ENCODE peak calls at places on chromosomes 4 and X, in ten cellular contexts. One of them, this sample, is unnamed.

GRCh38 chr4:129545599-129546278 is 449.8 kb downstream of the C4orf33 start:
- DNase-seq in A549: peak; percentile 70
- DNase-seq in sigmoid colon: peak; percentile 91
- DNase-seq in stomach: peak; percentile 26
- DNase-seq in suprapubic skin: no peak
- DNase-seq in transverse colon: peak; percentile 31
- DNase-seq in HepG2: peak; percentile 3
- DNase-seq in upper lobe of left lung: no peak
- DNase-seq in H1: no peak
- DNase-seq in tibial nerve: peak; percentile 18
- DNase-seq in this sample: peak; percentile 22

GRCh38 chr4:147626903-147627302 is 9.7 kb downstream of the TMEM184C start:
- DNase-seq in transverse colon: no peak
- DNase-seq in H1: no peak
- DNase-seq in stomach: no peak
- DNase-seq in tibial nerve: no peak
- DNase-seq in suprapubic skin: no peak
- DNase-seq in sigmoid colon: no peak
- DNase-seq in upper lobe of left lung: no peak
- DNase-seq in A549: no peak
- DNase-seq in HepG2: no peak
- DNase-seq in this sample: no peak

GRCh38 chrX:133600536-133600935 is 185.2 kb upstream of the GPC4 start:
- DNase-seq in upper lobe of left lung: no peak
- DNase-seq in tibial nerve: no peak
- DNase-seq in sigmoid colon: no peak
- DNase-seq in H1: no peak
- DNase-seq in suprapubic skin: no peak
- DNase-seq in HepG2: no peak
- DNase-seq in A549: no peak
- DNase-seq in stomach: no peak
- DNase-seq in transverse colon: no peak
- DNase-seq in this sample: no peak

GRCh38 chrX:103573205-103573604 is 12.1 kb upstream of the TCEAL4 start:
- DNase-seq in H1: no peak
- DNase-seq in stomach: no peak
- DNase-seq in A549: no peak
- DNase-seq in suprapubic skin: no peak
- DNase-seq in tibial nerve: no peak
- DNase-seq in upper lobe of left lung: no peak
- DNase-seq in transverse colon: no peak
- DNase-seq in HepG2: no peak
- DNase-seq in sigmoid colon: no peak
- DNase-seq in this sample: no peak

GRCh38 chrX:153739754-153740486 is 15.3 kb downstream of the ABCD1 start:
- DNase-seq in upper lobe of left lung: no peak
- DNase-seq in stomach: no peak
- DNase-seq in H1: no peak
- DNase-seq in A549: no peak
- DNase-seq in HepG2: no peak
- DNase-seq in tibial nerve: no peak
- DNase-seq in sigmoid colon: no peak
- DNase-seq in suprapubic skin: peak; percentile 52
- DNase-seq in transverse colon: no peak
- DNase-seq in this sample: no peak

GRCh38 chrX:48468247-48468671 is 1.8 kb downstream of the SLC38A5 start:
- DNase-seq in HepG2: no peak
- DNase-seq in H1: no peak
- DNase-seq in sigmoid colon: peak; percentile 66
- DNase-seq in stomach: peak; percentile 43
- DNase-seq in transverse colon: peak; percentile 62
- DNase-seq in suprapubic skin: no peak
- DNase-seq in A549: no peak
- DNase-seq in upper lobe of left lung: no peak
- DNase-seq in tibial nerve: no peak
- DNase-seq in this sample: peak; percentile 30

GRCh38 chr4:924107-925096 is 7.7 kb downstream of the GAK start:
- DNase-seq in upper lobe of left lung: no peak
- DNase-seq in HepG2: no peak
- DNase-seq in A549: no peak
- DNase-seq in transverse colon: peak; percentile 33
- DNase-seq in H1: no peak
- DNase-seq in suprapubic skin: no peak
- DNase-seq in sigmoid colon: no peak
- DNase-seq in stomach: no peak
- DNase-seq in tibial nerve: no peak
- DNase-seq in this sample: peak; percentile 14

GRCh38 chr4:51858605-51859211 is 15.8 kb downstream of the DCUN1D4 start:
- DNase-seq in transverse colon: no peak
- DNase-seq in A549: no peak
- DNase-seq in suprapubic skin: no peak
- DNase-seq in upper lobe of left lung: no peak
- DNase-seq in HepG2: no peak
- DNase-seq in H1: no peak
- DNase-seq in tibial nerve: no peak
- DNase-seq in stomach: no peak
- DNase-seq in sigmoid colon: no peak
- DNase-seq in this sample: no peak

GRCh38 chr4:2931765-2932560 is 31.2 kb downstream of the NOP14 start:
- DNase-seq in HepG2: no peak
- DNase-seq in suprapubic skin: peak; percentile 74
- DNase-seq in stomach: peak; percentile 60
- DNase-seq in A549: no peak
- DNase-seq in H1: no peak
- DNase-seq in tibial nerve: peak; percentile 44
- DNase-seq in sigmoid colon: peak; percentile 80
- DNase-seq in upper lobe of left lung: peak; percentile 91
- DNase-seq in transverse colon: peak; percentile 61
- DNase-seq in this sample: peak; percentile 38

GRCh38 chr4:85573270-85573669 is 98.3 kb downstream of the ARHGAP24 start:
- DNase-seq in suprapubic skin: no peak
- DNase-seq in upper lobe of left lung: no peak
- DNase-seq in sigmoid colon: no peak
- DNase-seq in H1: no peak
- DNase-seq in HepG2: no peak
- DNase-seq in A549: no peak
- DNase-seq in stomach: no peak
- DNase-seq in tibial nerve: no peak
- DNase-seq in transverse colon: no peak
- DNase-seq in this sample: no peak

GRCh38 chr4:102685768-102686167 is 75.0 kb downstream of the MANBA start:
- DNase-seq in stomach: no peak
- DNase-seq in tibial nerve: no peak
- DNase-seq in A549: no peak
- DNase-seq in suprapubic skin: no peak
- DNase-seq in upper lobe of left lung: no peak
- DNase-seq in HepG2: no peak
- DNase-seq in H1: no peak
- DNase-seq in transverse colon: no peak
- DNase-seq in sigmoid colon: no peak
- DNase-seq in this sample: no peak

GRCh38 chr4:102687373-102687981 is 73.3 kb downstream of the MANBA start:
- DNase-seq in stomach: no peak
- DNase-seq in transverse colon: no peak
- DNase-seq in tibial nerve: no peak
- DNase-seq in A549: peak; percentile 52
- DNase-seq in upper lobe of left lung: no peak
- DNase-seq in HepG2: no peak
- DNase-seq in H1: no peak
- DNase-seq in sigmoid colon: no peak
- DNase-seq in suprapubic skin: no peak
- DNase-seq in this sample: no peak

GRCh38 chr4:102683846-102684581 is 76.8 kb downstream of the MANBA start:
- DNase-seq in stomach: no peak
- DNase-seq in upper lobe of left lung: no peak
- DNase-seq in A549: no peak
- DNase-seq in transverse colon: no peak
- DNase-seq in H1: no peak
- DNase-seq in suprapubic skin: no peak
- DNase-seq in sigmoid colon: no peak
- DNase-seq in tibial nerve: no peak
- DNase-seq in HepG2: no peak
- DNase-seq in this sample: no peak

GRCh38 chr4:102687982-102688433 is 72.8 kb downstream of the MANBA start:
- DNase-seq in sigmoid colon: no peak
- DNase-seq in transverse colon: no peak
- DNase-seq in suprapubic skin: no peak
- DNase-seq in H1: no peak
- DNase-seq in upper lobe of left lung: peak; percentile 6
- DNase-seq in HepG2: no peak
- DNase-seq in A549: peak; percentile 7
- DNase-seq in stomach: no peak
- DNase-seq in tibial nerve: no peak
- DNase-seq in this sample: no peak

GRCh38 chr4:102684605-102685052 is 76.1 kb downstream of the MANBA start:
- DNase-seq in transverse colon: no peak
- DNase-seq in HepG2: no peak
- DNase-seq in stomach: no peak
- DNase-seq in tibial nerve: no peak
- DNase-seq in H1: no peak
- DNase-seq in suprapubic skin: no peak
- DNase-seq in sigmoid colon: no peak
- DNase-seq in upper lobe of left lung: no peak
- DNase-seq in A549: peak; percentile 31
- DNase-seq in this sample: no peak
- TF ChIP-seq EP300 in transverse colon: no peak
- TF ChIP-seq EP300 in HepG2: no peak
- TF ChIP-seq EP300 in stomach: no peak
- TF ChIP-seq EP300 in tibial nerve: no peak
- TF ChIP-seq EP300 in H1: no peak
- TF ChIP-seq EP300 in suprapubic skin: no peak
- TF ChIP-seq EP300 in sigmoid colon: no peak
- TF ChIP-seq EP300 in upper lobe of left lung: no peak
- TF ChIP-seq EP300 in A549: no peak
- TF ChIP-seq EP300 in this sample: no peak

GRCh38 chr4:39451423-39452023 is 7.2 kb downstream of the RPL9 start:
- DNase-seq in H1: no peak
- DNase-seq in suprapubic skin: no peak
- DNase-seq in A549: no peak
- DNase-seq in sigmoid colon: no peak
- DNase-seq in tibial nerve: no peak
- DNase-seq in stomach: no peak
- DNase-seq in upper lobe of left lung: no peak
- DNase-seq in transverse colon: no peak
- DNase-seq in HepG2: no peak
- DNase-seq in this sample: no peak

GRCh38 chr4:39453738-39454137 is 5.0 kb downstream of the RPL9 start:
- DNase-seq in upper lobe of left lung: no peak
- DNase-seq in tibial nerve: no peak
- DNase-seq in suprapubic skin: no peak
- DNase-seq in stomach: no peak
- DNase-seq in A549: no peak
- DNase-seq in H1: no peak
- DNase-seq in transverse colon: no peak
- DNase-seq in HepG2: no peak
- DNase-seq in sigmoid colon: no peak
- DNase-seq in this sample: no peak

GRCh38 chr4:39452860-39453587 is 5.7 kb downstream of the RPL9 start:
- DNase-seq in transverse colon: no peak
- DNase-seq in H1: no peak
- DNase-seq in A549: no peak
- DNase-seq in stomach: no peak
- DNase-seq in tibial nerve: no peak
- DNase-seq in upper lobe of left lung: no peak
- DNase-seq in HepG2: no peak
- DNase-seq in suprapubic skin: no peak
- DNase-seq in sigmoid colon: no peak
- DNase-seq in this sample: no peak

GRCh38 chr4:39452153-39452859 is 6.4 kb downstream of the RPL9 start:
- DNase-seq in tibial nerve: no peak
- DNase-seq in H1: no peak
- DNase-seq in A549: no peak
- DNase-seq in sigmoid colon: no peak
- DNase-seq in stomach: no peak
- DNase-seq in HepG2: no peak
- DNase-seq in suprapubic skin: no peak
- DNase-seq in transverse colon: no peak
- DNase-seq in upper lobe of left lung: no peak
- DNase-seq in this sample: no peak

GRCh38 chr4:39450618-39451017 is 8.1 kb downstream of the RPL9 start:
- DNase-seq in A549: no peak
- DNase-seq in HepG2: peak; percentile 35
- DNase-seq in stomach: no peak
- DNase-seq in upper lobe of left lung: no peak
- DNase-seq in tibial nerve: no peak
- DNase-seq in transverse colon: no peak
- DNase-seq in sigmoid colon: no peak
- DNase-seq in H1: no peak
- DNase-seq in suprapubic skin: no peak
- DNase-seq in this sample: no peak
- TF ChIP-seq CTCF in A549: no peak
- TF ChIP-seq CTCF in HepG2: no peak
- TF ChIP-seq CTCF in stomach: no peak
- TF ChIP-seq CTCF in upper lobe of left lung: no peak
- TF ChIP-seq CTCF in tibial nerve: no peak
- TF ChIP-seq CTCF in transverse colon: no peak
- TF ChIP-seq CTCF in sigmoid colon: no peak
- TF ChIP-seq CTCF in H1: no peak
- TF ChIP-seq CTCF in suprapubic skin: no peak
- TF ChIP-seq CTCF in this sample: no peak

DNA sequence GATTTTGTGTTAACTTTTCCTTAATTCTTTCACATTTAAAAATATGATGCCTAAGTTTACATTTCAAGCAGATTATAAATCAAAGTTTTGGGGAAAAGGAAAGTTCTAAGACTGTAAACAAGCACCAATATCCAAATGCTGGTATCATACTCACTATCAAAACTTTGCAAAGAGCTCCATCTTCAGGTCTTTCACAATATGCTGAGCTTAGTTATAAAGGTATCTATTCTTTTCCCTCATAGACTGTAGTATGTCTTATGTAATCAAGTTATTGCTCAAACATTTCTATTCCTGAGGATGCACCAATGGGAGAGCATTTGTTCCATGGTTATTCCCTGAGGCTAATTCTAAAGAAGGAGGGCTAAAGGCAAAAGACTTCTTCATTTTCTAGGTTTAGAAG is 207.9 kb upstream of the FAM241A start:
- DNase-seq in tibial nerve: no peak
- DNase-seq in A549: peak; percentile 27
- DNase-seq in stomach: no peak
- DNase-seq in transverse colon: no peak
- DNase-seq in HepG2: peak; percentile 51
- DNase-seq in upper lobe of left lung: no peak
- DNase-seq in sigmoid colon: no peak
- DNase-seq in H1: no peak
- DNase-seq in suprapubic skin: no peak
- DNase-seq in this sample: no peak
- TF ChIP-seq EP300 in tibial nerve: no peak
- TF ChIP-seq EP300 in A549: no peak
- TF ChIP-seq EP300 in stomach: no peak
- TF ChIP-seq EP300 in transverse colon: no peak
- TF ChIP-seq EP300 in HepG2: no peak
- TF ChIP-seq EP300 in upper lobe of left lung: no peak
- TF ChIP-seq EP300 in sigmoid colon: no peak
- TF ChIP-seq EP300 in H1: no peak
- TF ChIP-seq EP300 in suprapubic skin: no peak
- TF ChIP-seq EP300 in this sample: no peak

DNA sequence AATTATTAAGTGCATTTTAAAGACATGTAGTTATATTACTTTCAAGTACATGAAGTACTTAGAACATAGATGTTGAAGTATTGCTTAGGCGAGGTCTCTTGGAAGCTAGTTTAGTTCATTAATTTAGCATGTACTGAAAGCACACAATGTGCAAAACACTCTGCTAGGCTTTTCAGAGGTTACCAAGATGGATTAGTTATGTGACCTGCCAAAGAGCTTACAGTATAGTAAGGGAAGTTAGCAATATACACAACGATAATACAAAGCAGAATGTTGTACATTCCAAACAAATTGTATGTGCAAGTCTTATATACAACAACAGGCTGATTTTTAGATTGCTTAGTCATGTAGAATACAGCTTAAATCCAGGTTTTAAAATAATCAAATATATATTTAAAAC is 118.5 kb upstream of the NRK start:
- DNase-seq in H1: no peak
- DNase-seq in sigmoid colon: no peak
- DNase-seq in suprapubic skin: no peak
- DNase-seq in A549: no peak
- DNase-seq in transverse colon: no peak
- DNase-seq in stomach: no peak
- DNase-seq in tibial nerve: no peak
- DNase-seq in upper lobe of left lung: no peak
- DNase-seq in HepG2: no peak
- DNase-seq in this sample: no peak
- TF ChIP-seq CTCF in H1: no peak
- TF ChIP-seq CTCF in sigmoid colon: no peak
- TF ChIP-seq CTCF in suprapubic skin: no peak
- TF ChIP-seq CTCF in A549: no peak
- TF ChIP-seq CTCF in transverse colon: no peak
- TF ChIP-seq CTCF in stomach: no peak
- TF ChIP-seq CTCF in tibial nerve: no peak
- TF ChIP-seq CTCF in upper lobe of left lung: no peak
- TF ChIP-seq CTCF in HepG2: no peak
- TF ChIP-seq CTCF in this sample: no peak